ENCODE peak calls at places on chromosomes 2 and 18, in seven cellular contexts. X is spleen, U is HCT116, C is prostate gland, A is HL-60, P is GM23338, J is GM12878. D is an unnamed sample.

GRCh38 chr2:230885467-230886130 is 20.9 kb downstream of the ITM2C start:
- DNase-seq in X (peak), U (no peak), C (no peak), A (peak), P (peak), J (no peak), D (no peak)

GRCh38 chr2:156399950-156400703 is 36.1 kb upstream of the GPD2 start:
- DNase-seq in X (peak), U (peak), C (peak), A (peak), P (peak), J (peak), D (no peak)

GRCh38 chr2:66569321-66569851 is 134.5 kb downstream of the MEIS1 start:
- DNase-seq in X (no peak), U (no peak), C (no peak), A (no peak), P (no peak), J (no peak), D (no peak)

GRCh38 chr18:3207565-3207964 is 12.2 kb downstream of the MYOM1 start:
- DNase-seq in X (no peak), U (peak), C (no peak), A (no peak), P (no peak), J (no peak), D (peak)

GRCh38 chr2:222952204-222952603 is 91.4 kb downstream of the ACSL3 start:
- DNase-seq in X (no peak), U (no peak), C (no peak), A (no peak), P (no peak), J (no peak), D (no peak)

GRCh38 chr2:53366570-53366969 is 401.0 kb upstream of the CHAC2 start:
- DNase-seq in X (no peak), U (no peak), C (no peak), A (no peak), P (no peak), J (no peak), D (no peak)

GRCh38 chr2:153163055-153163454 is 315.5 kb downstream of the RPRM start:
- DNase-seq in X (no peak), U (peak), C (peak), A (peak), P (peak), J (no peak), D (no peak)

GRCh38 chr2:61770746-61771145 is 83.1 kb downstream of the FAM161A start:
- DNase-seq in X (no peak), U (peak), C (no peak), A (no peak), P (no peak), J (no peak), D (no peak)

GRCh38 chr2:58973831-58974281 is 732.7 kb upstream of the FANCL start:
- DNase-seq in X (no peak), U (no peak), C (no peak), A (no peak), P (peak), J (no peak), D (no peak)

GRCh38 chr2:217756375-217757107 is 246.3 kb downstream of the TNS1 start:
- DNase-seq in X (peak), U (peak), C (peak), A (peak), P (peak), J (no peak), D (no peak)
- H3K4me3 ChIP-seq in X (no peak), U (peak), C (no peak), A (no peak), P (peak), J (no peak), D (peak)

GRCh38 chr2:102155703-102156515 is 13.4 kb downstream of the IL1R1 start:
- DNase-seq in X (no peak), U (no peak), C (peak), A (peak), P (no peak), J (no peak), D (no peak)
- TF ChIP-seq POLR2AphosphoS5 in X (no peak), U (no peak), C (peak), A (no peak), P (no peak), J (no peak), D (no peak)

GRCh38 chr2:105712166-105712915 is 32.4 kb upstream of the NCK2 start:
- DNase-seq in X (no peak), U (no peak), C (no peak), A (no peak), P (no peak), J (no peak), D (peak)
- H3K27ac ChIP-seq in X (no peak), U (no peak), C (no peak), A (no peak), P (no peak), J (no peak), D (no peak)

GRCh38 chr2:42905341-42906114 is 113.1 kb upstream of the HAAO start:
- DNase-seq in X (no peak), U (no peak), C (no peak), A (no peak), P (peak), J (no peak), D (no peak)
- H3K4me3 ChIP-seq in X (no peak), U (no peak), C (no peak), A (no peak), P (no peak), J (no peak), D (no peak)

DNA sequence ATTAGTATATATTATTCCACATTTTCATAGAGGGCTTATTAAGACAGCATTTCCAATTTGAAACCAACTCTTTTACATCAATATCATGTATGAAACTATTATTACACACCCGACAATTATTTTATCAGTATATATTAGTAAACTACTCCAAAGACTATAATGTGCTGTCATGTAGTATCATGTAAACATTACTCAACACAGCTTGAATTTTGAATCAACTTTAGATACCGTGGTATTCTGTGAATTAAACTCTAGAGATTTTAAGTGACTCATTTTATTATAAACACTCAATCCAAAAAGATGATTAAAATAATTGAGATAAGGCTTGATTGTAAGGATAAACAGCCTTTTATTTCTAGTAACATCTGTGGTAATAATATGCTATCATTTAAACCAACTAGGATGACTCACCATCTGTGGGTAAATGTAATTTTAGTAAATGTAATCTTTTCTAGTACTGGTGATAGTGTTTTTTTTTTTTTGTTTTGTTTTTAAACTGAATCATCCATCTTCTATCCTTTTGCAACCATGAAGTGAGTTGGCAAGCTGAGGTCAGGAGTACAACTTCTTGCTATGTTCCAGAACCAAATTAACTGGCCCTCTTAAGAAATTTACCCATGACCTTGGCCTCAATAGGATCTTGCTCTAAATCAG is 144.3 kb upstream of the SMAD7 start:
- DNase-seq in X (no peak), U (no peak), C (no peak), A (no peak), P (no peak), J (no peak), D (no peak)
- TF ChIP-seq POLR2AphosphoS5 in X (no peak), U (no peak), C (no peak), A (no peak), P (no peak), J (no peak), D (no peak)

GRCh38 chr2:16069933-16070647 is 129.7 kb downstream of the MYCN start:
- DNase-seq in X (no peak), U (no peak), C (no peak), A (no peak), P (peak), J (no peak), D (no peak)
- H3K27ac ChIP-seq in X (no peak), U (no peak), C (no peak), A (no peak), P (no peak), J (no peak), D (peak)

GRCh38 chr2:203646961-203647360 is 59.5 kb upstream of the CD28 start:
- DNase-seq in X (no peak), U (no peak), C (no peak), A (no peak), P (no peak), J (no peak), D (no peak)

GRCh38 chr2:203648273-203648672 is 58.2 kb upstream of the CD28 start:
- DNase-seq in X (no peak), U (no peak), C (peak), A (no peak), P (no peak), J (no peak), D (no peak)

GRCh38 chr2:203647579-203647978 is 58.9 kb upstream of the CD28 start:
- DNase-seq in X (no peak), U (no peak), C (no peak), A (no peak), P (no peak), J (no peak), D (no peak)

GRCh38 chr2:203650860-203651613 is 55.4 kb upstream of the CD28 start:
- DNase-seq in X (no peak), U (peak), C (peak), A (peak), P (peak), J (no peak), D (no peak)

GRCh38 chr2:203649176-203649814 is 57.1 kb upstream of the CD28 start:
- DNase-seq in X (no peak), U (no peak), C (no peak), A (no peak), P (no peak), J (no peak), D (no peak)
- H3K4me3 ChIP-seq in X (no peak), U (no peak), C (no peak), A (no peak), P (no peak), J (no peak), D (no peak)